ENCODE peak calls at places on chromosomes 7 and 10, in ten cellular contexts. A is HuH-7; B is stimulated activated CD4-positive, alpha-beta T cell treated with anti-CD3 and anti-CD28 coated beads, Interleukin-12 subunit alpha, Interleukin-12 subunit beta, amount 100 ng/mL, for 4 hours; Z is esophagus muscularis mucosa; J is hippocampal formation; I is NCI-H1436; T is heart left ventricle; R is H54; L is cardiac muscle cell; C is cardiac fibroblast. P is an unnamed sample.

GRCh38 chr10:19828278-19829049 is 12.2 kb downstream of the PLXDC2 start:
- DNase-seq in A (no peak), B (no peak), Z (no peak), J (no peak), I (no peak), T (no peak), R (no peak), L (peak; percentile 71), C (peak; percentile 60), P (no peak)

GRCh38 chr7:16233519-16233918 is 187.8 kb downstream of the CRPPA start:
- DNase-seq in A (no peak), B (no peak), Z (no peak), J (no peak), I (no peak), T (no peak), R (no peak), L (no peak), C (no peak), P (no peak)

GRCh38 chr7:149732111-149732561 is 41.3 kb downstream of the ZNF467 start:
- DNase-seq in A (no peak), B (no peak), Z (no peak), J (no peak), I (no peak), T (no peak), R (no peak), L (no peak), C (no peak), P (no peak)

GRCh38 chr10:95864906-95865813 is 42.6 kb upstream of the CC2D2B start:
- DNase-seq in A (peak; percentile 62), B (no peak), Z (peak; percentile 91), J (peak; percentile 20), I (peak; percentile 18), T (peak; percentile 33), R (peak; percentile 55), L (peak; percentile 90), C (peak; percentile 90), P (peak; percentile 73)

GRCh38 chr10:14839305-14839695 is 1.2 kb downstream of the HSPA14 start:
- DNase-seq in A (no peak), B (no peak), Z (no peak), J (no peak), I (no peak), T (no peak), R (no peak), L (peak; percentile 23), C (peak; percentile 38), P (no peak)

GRCh38 chr7:80614911-80615310 is 23.5 kb upstream of the CD36 start:
- DNase-seq in A (no peak), B (no peak), Z (no peak), J (no peak), I (no peak), T (no peak), R (no peak), L (peak; percentile 52), C (peak; percentile 49), P (no peak)

GRCh38 chr7:33735403-33735802 is 169.9 kb upstream of the BMPER start:
- DNase-seq in A (no peak), B (no peak), Z (no peak), J (no peak), I (no peak), T (no peak), R (no peak), L (no peak), C (no peak), P (no peak)

GRCh38 chr7:20064974-20065862 is 152.0 kb downstream of the MACC1 start:
- DNase-seq in A (no peak), B (no peak), Z (no peak), J (no peak), I (no peak), T (no peak), R (peak; percentile 39), L (peak; percentile 68), C (peak; percentile 32), P (no peak)

GRCh38 chr7:50299163-50299562 is 5.4 kb upstream of the IKZF1 start:
- DNase-seq in A (no peak), B (no peak), Z (no peak), J (no peak), I (no peak), T (no peak), R (no peak), L (no peak), C (no peak), P (no peak)

GRCh38 chr10:79054203-79055099 is 14.3 kb upstream of the ZMIZ1 start:
- DNase-seq in A (no peak), B (no peak), Z (no peak), J (no peak), I (no peak), T (no peak), R (no peak), L (no peak), C (no peak), P (no peak)

GRCh38 chr7:2670720-2671391 is 17.1 kb upstream of the AMZ1 start:
- DNase-seq in A (peak; percentile 94), B (peak; percentile 65), Z (no peak), J (no peak), I (peak; percentile 58), T (peak; percentile 74), R (peak; percentile 97), L (peak; percentile 64), C (peak; percentile 65), P (peak; percentile 68)

GRCh38 chr10:7045891-7046599 is 364.8 kb downstream of the SFMBT2 start:
- DNase-seq in A (no peak), B (no peak), Z (no peak), J (no peak), I (no peak), T (no peak), R (no peak), L (no peak), C (no peak), P (no peak)

GRCh38 chr10:17735166-17735941 is 16.6 kb upstream of the TMEM236 start:
- DNase-seq in A (no peak), B (no peak), Z (no peak), J (no peak), I (no peak), T (peak; percentile 42), R (no peak), L (peak; percentile 51), C (no peak), P (no peak)

GRCh38 chr7:128879939-128880746 is 17.5 kb downstream of the ATP6V1F start:
- DNase-seq in A (peak; percentile 99), B (no peak), Z (no peak), J (peak; percentile 58), I (peak; percentile 64), T (no peak), R (peak; percentile 95), L (peak; percentile 77), C (peak; percentile 71), P (peak; percentile 55)

GRCh38 chr7:125675628-125676027 is 746.0 kb upstream of the POT1 start:
- DNase-seq in A (no peak), B (no peak), Z (no peak), J (no peak), I (no peak), T (no peak), R (no peak), L (no peak), C (no peak), P (no peak)

GRCh38 chr7:18165176-18165575 is 137.5 kb upstream of the PRPS1L1 start:
- DNase-seq in A (no peak), B (no peak), Z (no peak), J (no peak), I (no peak), T (no peak), R (no peak), L (peak; percentile 36), C (no peak), P (no peak)

GRCh38 chr10:74960670-74961069 is 134.3 kb downstream of the KAT6B start:
- DNase-seq in A (no peak), B (no peak), Z (no peak), J (no peak), I (no peak), T (no peak), R (no peak), L (no peak), C (no peak), P (no peak)

GRCh38 chr7:7352845-7353244 is 170.5 kb downstream of the C1GALT1 start:
- DNase-seq in A (no peak), B (no peak), Z (no peak), J (no peak), I (no peak), T (no peak), R (no peak), L (no peak), C (peak; percentile 4), P (peak; percentile 15)

GRCh38 chr10:123766012-123766411 is 99.9 kb downstream of the GPR26 start:
- DNase-seq in A (no peak), B (no peak), Z (no peak), J (no peak), I (no peak), T (no peak), R (no peak), L (no peak), C (no peak), P (no peak)

GRCh38 chr10:9858816-9859215 is 1158.9 kb upstream of the CELF2 start:
- DNase-seq in A (no peak), B (no peak), Z (no peak), J (no peak), I (no peak), T (no peak), R (no peak), L (peak; percentile 31), C (peak; percentile 32), P (no peak)

GRCh38 chr7:30563326-30563942 is 31.2 kb upstream of the GARS1 start:
- DNase-seq in A (no peak), B (no peak), Z (no peak), J (no peak), I (no peak), T (no peak), R (peak; percentile 94), L (no peak), C (peak; percentile 45), P (peak; percentile 62)

GRCh38 chr10:22712959-22713852 is 1.2 kb downstream of the PIP4K2A start:
- DNase-seq in A (peak; percentile 43), B (peak; percentile 44), Z (no peak), J (no peak), I (no peak), T (peak; percentile 32), R (peak; percentile 20), L (peak; percentile 31), C (peak; percentile 55), P (peak; percentile 27)

GRCh38 chr10:11179231-11180105 is 161.8 kb downstream of the CELF2 start:
- DNase-seq in A (no peak), B (no peak), Z (no peak), J (no peak), I (no peak), T (no peak), R (no peak), L (no peak), C (no peak), P (no peak)

GRCh38 chr7:151426486-151426905 is 13.4 kb downstream of the CRYGN start:
- DNase-seq in A (no peak), B (no peak), Z (no peak), J (no peak), I (no peak), T (peak; percentile 54), R (peak; percentile 72), L (peak; percentile 99), C (peak; percentile 86), P (peak; percentile 64)

GRCh38 chr10:16832351-16833080 is 15.3 kb upstream of the RSU1 start:
- DNase-seq in A (no peak), B (no peak), Z (no peak), J (no peak), I (no peak), T (peak; percentile 27), R (peak; percentile 63), L (peak; percentile 93), C (peak; percentile 91), P (peak; percentile 38)

GRCh38 chr7:10082896-10083295 is 890.8 kb upstream of the PHF14 start:
- DNase-seq in A (no peak), B (no peak), Z (no peak), J (no peak), I (no peak), T (no peak), R (no peak), L (no peak), C (no peak), P (no peak)

GRCh38 chr10:22148956-22149355 is 68.9 kb downstream of the EBLN1 start:
- DNase-seq in A (no peak), B (no peak), Z (no peak), J (no peak), I (no peak), T (no peak), R (no peak), L (peak; percentile 59), C (peak; percentile 57), P (no peak)

GRCh38 chr10:17586741-17587720 is 30.1 kb downstream of the HACD1 start:
- DNase-seq in A (no peak), B (no peak), Z (no peak), J (no peak), I (no peak), T (no peak), R (no peak), L (peak; percentile 44), C (peak; percentile 16), P (no peak)

P was measured in RWPE1.